ENCODE peak calls at places on chromosomes 2 and 18, in six cellular contexts. Y is activated naive CD4-positive, alpha-beta T cell treated with Interleukin-2 at 50 U/mL for 16 hours; L is hippocampal formation; V is NCI-H1092 treated with DMSO at 0.1 percent for 48 hours; M is HTR-8/SVneo; N is sciatic nerve. H is an unnamed sample.
A peak's percentile ranks its signal among the peaks of the same experiment; 100 is the strongest.

GRCh38 chr2:138147796-138148195 is 183.5 kb downstream of the HNMT start:
- DNase-seq in Y (no peak), L (no peak), V (no peak), M (no peak), N (no peak), H (no peak)

GRCh38 chr18:12426924-12427323 is 19.2 kb downstream of the PRELID3A start:
- DNase-seq in Y (no peak), L (no peak), V (no peak), M (no peak), N (no peak), H (no peak)

GRCh38 chr2:189183170-189183569 is 3.6 kb upstream of the COL5A2 start:
- DNase-seq in Y (no peak), L (no peak), V (no peak), M (no peak), N (no peak), H (no peak)

GRCh38 chr2:344811-345210 is 56.9 kb upstream of the ALKAL2 start:
- DNase-seq in Y (no peak), L (no peak), V (no peak), M (no peak), N (no peak), H (no peak)

GRCh38 chr2:228355897-228356296 is 174.4 kb upstream of the SPHKAP start:
- DNase-seq in Y (no peak), L (no peak), V (no peak), M (no peak), N (no peak), H (no peak)

GRCh38 chr2:24365051-24365450 is 4.7 kb upstream of the ITSN2 start:
- DNase-seq in Y (no peak), L (no peak), V (peak; percentile 46), M (no peak), N (peak; percentile 83), H (no peak)

GRCh38 chr2:69299772-69300516 is 87.1 kb downstream of the GFPT1 start:
- DNase-seq in Y (no peak), L (no peak), V (no peak), M (no peak), N (no peak), H (no peak)

GRCh38 chr2:165474621-165475269 is 5.2 kb downstream of the CSRNP3 start:
- DNase-seq in Y (no peak), L (no peak), V (no peak), M (no peak), N (no peak), H (no peak)

GRCh38 chr18:79916128-79916494 is 35.3 kb downstream of the SLC66A2 start:
- DNase-seq in Y (no peak), L (no peak), V (no peak), M (no peak), N (peak; percentile 35), H (no peak)

GRCh38 chr2:216536725-216537124 is 38.1 kb downstream of the RPL37A start:
- DNase-seq in Y (no peak), L (no peak), V (no peak), M (no peak), N (no peak), H (peak; percentile 82)

GRCh38 chr2:235199128-235199527 is 247.3 kb downstream of the SH3BP4 start:
- DNase-seq in Y (no peak), L (no peak), V (no peak), M (no peak), N (no peak), H (no peak)

GRCh38 chr2:28366496-28367282 is 26.0 kb upstream of the FOSL2 start:
- DNase-seq in Y (peak; percentile 49), L (no peak), V (no peak), M (no peak), N (no peak), H (peak; percentile 93)

GRCh38 chr18:67514901-67515540 is 1.5 kb downstream of the DSEL start:
- DNase-seq in Y (no peak), L (no peak), V (no peak), M (no peak), N (no peak), H (peak; percentile 54)

GRCh38 chr2:97781981-97782380 is 68.6 kb downstream of the ZAP70 start:
- DNase-seq in Y (no peak), L (no peak), V (peak; percentile 7), M (no peak), N (no peak), H (no peak)

GRCh38 chr2:41966431-41966893 is 81.4 kb upstream of the PKDCC start:
- DNase-seq in Y (no peak), L (peak; percentile 49), V (no peak), M (peak; percentile 91), N (peak; percentile 92), H (peak; percentile 90)

GRCh38 chr2:120923426-120923825 is 187.8 kb downstream of the GLI2 start:
- DNase-seq in Y (no peak), L (no peak), V (no peak), M (no peak), N (no peak), H (no peak)

GRCh38 chr2:177242136-177242987 is 22.2 kb downstream of the NFE2L2 start:
- DNase-seq in Y (no peak), L (no peak), V (no peak), M (peak; percentile 90), N (no peak), H (peak; percentile 93)

GRCh38 chr2:224560549-224560948 is 24.6 kb downstream of the CUL3 start:
- DNase-seq in Y (no peak), L (no peak), V (no peak), M (no peak), N (no peak), H (no peak)

GRCh38 chr2:61180686-61181085 is 18.7 kb downstream of the C2orf74 start:
- DNase-seq in Y (no peak), L (no peak), V (no peak), M (no peak), N (no peak), H (no peak)

GRCh38 chr2:100253786-100254185 is 68.5 kb downstream of the LONRF2 start:
- DNase-seq in Y (no peak), L (no peak), V (no peak), M (no peak), N (no peak), H (no peak)

GRCh38 chr2:46645681-46646162 is 166.4 kb downstream of the TMEM247 start:
- DNase-seq in Y (no peak), L (no peak), V (no peak), M (peak; percentile 74), N (no peak), H (peak; percentile 97)

GRCh38 chr18:73615506-73615905 is 532.1 kb downstream of the FBXO15 start:
- DNase-seq in Y (no peak), L (no peak), V (no peak), M (no peak), N (no peak), H (peak; percentile 17)

GRCh38 chr18:27599202-27599829 is 414.2 kb upstream of the CHST9 start:
- DNase-seq in Y (no peak), L (peak; percentile 15), V (peak; percentile 61), M (peak; percentile 8), N (peak; percentile 59), H (peak; percentile 45)

GRCh38 chr18:69981948-69982347 is 34.3 kb upstream of the CD226 start:
- DNase-seq in Y (no peak), L (no peak), V (no peak), M (no peak), N (no peak), H (no peak)

GRCh38 chr2:40289771-40290404 is 162.0 kb downstream of the SLC8A1 start:
- DNase-seq in Y (no peak), L (no peak), V (no peak), M (no peak), N (no peak), H (no peak)

GRCh38 chr2:123953848-123954247 is 71.2 kb upstream of the CNTNAP5 start:
- DNase-seq in Y (no peak), L (no peak), V (no peak), M (no peak), N (no peak), H (peak; percentile 18)

GRCh38 chr2:54331095-54331835 is 75.2 kb upstream of the TSPYL6 start:
- DNase-seq in Y (no peak), L (no peak), V (no peak), M (no peak), N (no peak), H (no peak)

GRCh38 chr2:161243873-161244272 is 64.4 kb upstream of the PSMD14 start:
- DNase-seq in Y (no peak), L (no peak), V (no peak), M (no peak), N (no peak), H (no peak)

GRCh38 chr2:60957643-60958042 is 59.9 kb upstream of the PEX13 start:
- DNase-seq in Y (no peak), L (no peak), V (no peak), M (no peak), N (no peak), H (no peak)

GRCh38 chr18:63309422-63309821 is 10.1 kb downstream of the BCL2 start:
- DNase-seq in Y (no peak), L (no peak), V (no peak), M (no peak), N (no peak), H (no peak)

GRCh38 chr18:57171026-57171425 is 24.1 kb downstream of the BOD1L2 start:
- DNase-seq in Y (no peak), L (no peak), V (no peak), M (no peak), N (no peak), H (no peak)

GRCh38 chr18:45361148-45361851 is 254.0 kb upstream of the SLC14A2 start:
- DNase-seq in Y (no peak), L (no peak), V (no peak), M (no peak), N (no peak), H (no peak)

GRCh38 chr2:187169108-187169713 is 278.8 kb downstream of the CALCRL start:
- DNase-seq in Y (no peak), L (no peak), V (no peak), M (no peak), N (no peak), H (no peak)

GRCh38 chr2:66899109-66899508 is 464.2 kb downstream of the MEIS1 start:
- DNase-seq in Y (no peak), L (no peak), V (no peak), M (no peak), N (no peak), H (no peak)

GRCh38 chr2:160241251-160242137 is 41.4 kb upstream of the ITGB6 start:
- DNase-seq in Y (no peak), L (no peak), V (no peak), M (peak; percentile 75), N (no peak), H (peak; percentile 74)

GRCh38 chr2:234488913-234489451 is 7.9 kb downstream of the ARL4C start:
- DNase-seq in Y (peak; percentile 66), L (no peak), V (no peak), M (no peak), N (no peak), H (no peak)